ENCODE peak calls at places on chromosomes 4 and X, in seven cellular contexts. X, G, N, C, D, R and H are unnamed samples.

GRCh38 chrX:9355739-9356138 is 109.1 kb upstream of the TBL1X start:
- DNase-seq in X (no peak), R (no peak), D (no peak), N (no peak), C (no peak), G (no peak), H (no peak)

GRCh38 chrX:68894513-68895338 is 65.9 kb downstream of the EFNB1 start:
- DNase-seq in R (no peak), X (peak), D (peak), C (peak), G (no peak), N (no peak), H (no peak)

GRCh38 chr4:38133711-38134480 is 173.7 kb downstream of the PTTG2 start:
- DNase-seq in R (no peak), N (no peak), D (no peak), G (no peak), X (no peak), C (no peak), H (no peak)

GRCh38 chr4:69360271-69360670 is 80.0 kb downstream of the UGT2B28 start:
- DNase-seq in X (no peak), G (no peak), R (no peak), C (no peak), N (no peak), D (no peak), H (no peak)

GRCh38 chr4:40842725-40843401 is 93.1 kb downstream of the NSUN7 start:
- DNase-seq in C (no peak), R (no peak), G (no peak), D (no peak), N (no peak), X (no peak), H (no peak)

GRCh38 chrX:133970021-133970550 is 15.3 kb downstream of the GPC3 start:
- DNase-seq in R (no peak), D (no peak), C (no peak), N (no peak), X (no peak), G (no peak), H (no peak)

GRCh38 chrX:22577181-22577580 is 304.5 kb downstream of the CBLL2 start:
- DNase-seq in N (peak), X (no peak), G (no peak), R (no peak), C (peak), D (no peak), H (no peak)

GRCh38 chr4:189773909-189774308 is 166.8 kb upstream of the FRG1 start:
- DNase-seq in C (peak), G (no peak), R (no peak), D (no peak), N (no peak), X (no peak), H (no peak)

GRCh38 chr4:157664726-157665125 is 444.2 kb downstream of the GRIA2 start:
- DNase-seq in X (no peak), G (no peak), R (no peak), D (no peak), C (peak), N (no peak), H (no peak)

GRCh38 chr4:7194251-7195137 is 2.2 kb downstream of the SORCS2 start:
- DNase-seq in C (no peak), R (no peak), D (peak), X (no peak), N (no peak), G (no peak), H (peak)

GRCh38 chrX:331145-331771 is 12.7 kb upstream of the GTPBP6 start:
- DNase-seq in R (no peak), C (peak), X (no peak), D (peak), N (no peak), G (peak), H (no peak)

GRCh38 chrX:44012484-44013096 is 39.4 kb upstream of the NDP start:
- DNase-seq in D (peak), C (peak), N (peak), R (no peak), X (peak), G (peak), H (peak)

GRCh38 chr4:1826531-1827350 is 29.2 kb downstream of the LETM1 start:
- DNase-seq in X (no peak), G (no peak), D (no peak), C (no peak), R (no peak), N (no peak), H (no peak)

GRCh38 chrX:119984652-119985051 is 41.1 kb upstream of the NKAP start:
- DNase-seq in D (no peak), N (no peak), X (no peak), G (no peak), R (no peak), C (no peak), H (no peak)

GRCh38 chrX:47143894-47144625 is 442 bp downstream of the NDUFB11 start:
- DNase-seq in R (peak), D (peak), N (no peak), C (no peak), G (no peak), X (no peak), H (no peak)

GRCh38 chrX:42499620-42500019 is 278.3 kb downstream of the PPP1R2C start:
- DNase-seq in C (no peak), N (no peak), X (no peak), R (no peak), G (no peak), D (no peak), H (no peak)

GRCh38 chrX:37815366-37815765 is 32.0 kb downstream of the DYNLT3 start:
- DNase-seq in R (no peak), C (no peak), D (no peak), N (no peak), G (no peak), X (no peak), H (no peak)

GRCh38 chr4:122500852-122501501 is 44.5 kb upstream of the IL2 start:
- DNase-seq in N (no peak), X (peak), D (no peak), G (no peak), C (peak), R (no peak), H (no peak)

GRCh38 chrX:331772-332495 is 13.3 kb upstream of the GTPBP6 start:
- DNase-seq in R (no peak), N (no peak), C (no peak), X (no peak), G (no peak), D (peak), H (no peak)

GRCh38 chr4:7699040-7699439 is 240.6 kb downstream of the AFAP1 start:
- DNase-seq in G (no peak), R (no peak), D (no peak), N (no peak), C (peak), X (no peak), H (no peak)

GRCh38 chr4:8730681-8731080 is 138.1 kb downstream of the CPZ start:
- DNase-seq in X (peak), G (no peak), C (no peak), D (no peak), R (no peak), N (no peak), H (no peak)

GRCh38 chr4:680931-681645 is 6.7 kb downstream of the MYL5 start:
- DNase-seq in X (peak), R (no peak), C (no peak), D (peak), G (peak), N (no peak), H (no peak)

GRCh38 chr4:17055788-17056187 is 157.3 kb upstream of the LDB2 start:
- DNase-seq in C (peak), N (no peak), G (no peak), D (no peak), R (no peak), X (no peak), H (no peak)

GRCh38 chrX:150058728-150059127 is 120.4 kb upstream of the EOLA2 start:
- DNase-seq in C (no peak), N (peak), R (no peak), X (no peak), D (no peak), G (no peak), H (no peak)

GRCh38 chr4:113901994-113902787 is 77.3 kb downstream of the ARSJ start:
- DNase-seq in R (no peak), N (no peak), D (no peak), X (peak), G (peak), C (no peak), H (no peak)

GRCh38 chr4:40550900-40551546 is 78.6 kb downstream of the RBM47 start:
- DNase-seq in G (peak), C (peak), D (no peak), N (peak), X (peak), R (peak), H (no peak)

GRCh38 chrX:20454117-20454516 is 187.4 kb upstream of the RPS6KA3 start:
- DNase-seq in C (no peak), X (no peak), N (no peak), G (no peak), D (no peak), R (no peak), H (no peak)

GRCh38 chr4:99202094-99202493 is 17.0 kb downstream of the ADH6 start:
- DNase-seq in X (no peak), G (no peak), D (no peak), R (no peak), N (no peak), C (no peak), H (no peak)

GRCh38 chr4:99202536-99202935 is 16.5 kb downstream of the ADH6 start:
- DNase-seq in G (no peak), R (no peak), N (no peak), C (peak), X (no peak), D (no peak), H (no peak)

GRCh38 chr4:99207911-99208718 is 10.9 kb downstream of the ADH6 start:
- DNase-seq in C (peak), D (no peak), X (no peak), R (no peak), G (no peak), N (no peak), H (no peak)

GRCh38 chr4:99207069-99207743 is 11.8 kb downstream of the ADH6 start:
- DNase-seq in N (no peak), X (no peak), C (no peak), R (no peak), G (no peak), D (no peak), H (no peak)

GRCh38 chr4:99205104-99205979 is 13.7 kb downstream of the ADH6 start:
- DNase-seq in R (no peak), C (no peak), G (no peak), X (no peak), D (no peak), N (no peak), H (no peak)
- H3K27ac ChIP-seq in R (no peak), C (no peak), G (no peak), X (no peak), D (peak), N (no peak), H (no peak)

GRCh38 chr4:33883111-33883510 is 2361.2 kb downstream of the ARAP2 start:
- DNase-seq in D (no peak), N (no peak), C (no peak), X (no peak), G (no peak), R (no peak), H (no peak)
- H3K27ac ChIP-seq in D (no peak), N (no peak), C (no peak), X (no peak), G (no peak), R (no peak), H (no peak)

DNA sequence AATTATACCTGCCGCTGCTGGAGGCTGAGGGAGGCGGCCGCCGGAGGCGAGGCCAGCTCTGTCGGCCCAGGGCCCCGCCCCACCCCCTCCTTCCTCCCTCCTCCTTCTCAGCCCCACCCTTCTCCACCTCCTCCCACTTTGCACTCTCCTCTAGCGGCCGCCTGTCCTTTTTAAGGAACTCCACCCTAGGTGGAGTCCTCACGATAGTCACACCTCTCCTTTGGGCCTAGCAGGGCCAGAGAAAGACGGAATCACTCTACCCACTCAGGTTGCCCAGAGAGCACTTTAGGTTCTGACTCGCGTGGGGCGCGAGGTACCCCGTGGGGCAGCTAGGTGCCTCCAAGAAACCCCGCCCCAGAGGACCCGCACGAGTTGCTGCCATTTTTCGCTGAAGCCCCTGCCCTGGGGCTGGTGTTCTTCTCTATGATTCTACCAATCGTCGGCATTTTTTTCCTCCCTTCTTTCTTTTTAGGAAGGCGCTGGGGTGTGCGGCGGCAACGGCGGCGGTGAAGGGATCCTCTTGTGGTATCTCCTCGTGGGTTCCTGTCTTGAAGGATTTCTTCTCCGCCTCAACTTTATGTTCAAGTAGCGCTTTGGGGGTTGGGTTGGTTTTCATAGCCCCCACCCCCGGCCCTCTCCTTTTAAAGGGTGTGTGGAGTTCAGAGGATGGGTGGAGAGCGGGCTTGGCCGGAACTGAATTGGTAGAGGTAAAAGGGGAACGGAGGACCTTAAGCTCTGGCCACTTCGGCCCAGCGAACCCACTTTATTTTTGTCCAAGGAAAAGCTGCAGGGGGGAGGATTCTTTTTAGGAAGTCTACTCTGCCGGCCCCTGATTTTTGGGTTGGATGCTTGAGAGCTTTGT is at the start of gene KLF8:
- DNase-seq in C (no peak), G (peak), X (peak), N (peak), R (no peak), D (peak), H (no peak)
- H3K27ac ChIP-seq in C (no peak), G (no peak), X (peak), N (peak), R (peak), D (no peak), H (no peak)

DNA sequence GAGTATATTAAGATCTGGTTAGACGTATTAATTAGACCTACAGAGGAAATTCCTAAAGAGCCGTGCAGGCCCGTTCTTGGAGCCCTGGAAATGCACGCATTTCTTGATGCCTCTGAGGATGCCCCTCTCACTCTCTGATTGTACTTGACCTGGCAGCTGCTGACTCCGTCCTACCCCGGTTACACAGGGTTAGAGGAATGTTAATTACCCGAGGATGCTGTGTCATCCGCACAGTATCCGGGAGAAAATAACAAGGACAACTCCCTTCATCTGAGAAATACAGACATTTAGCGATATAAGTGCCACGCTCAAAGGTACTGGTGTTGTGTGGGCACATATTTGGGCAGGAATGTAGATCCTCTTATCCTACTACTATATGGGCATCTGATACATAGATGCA is 404.6 kb upstream of the FAT1 start:
- DNase-seq in C (peak), X (no peak), G (no peak), R (no peak), N (no peak), D (no peak), H (no peak)
- H3K27ac ChIP-seq in C (peak), X (no peak), G (no peak), R (no peak), N (no peak), D (no peak), H (no peak)